ENCODE peak calls at places on chromosomes 3 and 15, in six cellular contexts. T, G, B, F, I and O are unnamed samples.

GRCh38 chr15:93997071-93997658 is 234.2 kb upstream of the MCTP2 start:
- DNase-seq in F (no peak), G (peak; percentile 28), B (no peak), T (peak; percentile 4), I (no peak), O (peak; percentile 26)

GRCh38 chr3:133487920-133488540 is 85.5 kb upstream of the CDV3 start:
- DNase-seq in G (peak; percentile 15), T (peak; percentile 27), B (no peak), F (no peak), I (no peak), O (peak; percentile 66)

GRCh38 chr3:193829781-193830180 is 236.8 kb downstream of the OPA1 start:
- DNase-seq in G (no peak), I (peak; percentile 65), F (peak; percentile 76), B (peak; percentile 37), T (peak; percentile 16), O (no peak)

GRCh38 chr3:64214002-64214696 is 11.1 kb downstream of the PRICKLE2 start:
- DNase-seq in T (peak; percentile 82), I (peak; percentile 59), B (peak; percentile 40), G (no peak), F (peak; percentile 89), O (no peak)

GRCh38 chr3:111616417-111617105 is 21.4 kb upstream of the ZBED2 start:
- DNase-seq in F (no peak), G (peak; percentile 59), B (peak; percentile 13), T (peak; percentile 18), I (no peak), O (no peak)

GRCh38 chr15:24823473-24823872 is 131.3 kb upstream of the SNRPN start:
- DNase-seq in B (no peak), F (no peak), I (no peak), G (no peak), T (no peak), O (no peak)

GRCh38 chr15:70439880-70440279 is 323.5 kb downstream of the UACA start:
- DNase-seq in G (no peak), T (no peak), F (no peak), I (no peak), B (no peak), O (no peak)

GRCh38 chr3:107236661-107237375 is 140.4 kb upstream of the CCDC54 start:
- DNase-seq in B (no peak), I (no peak), G (no peak), F (no peak), T (no peak), O (peak; percentile 70)

GRCh38 chr3:185152433-185153169 is at the start of gene C3orf70:
- DNase-seq in G (peak; percentile 16), F (peak; percentile 88), T (peak; percentile 44), B (peak; percentile 69), I (peak; percentile 60), O (peak; percentile 55)

GRCh38 chr3:113222412-113223086 is 11.2 kb downstream of the BOC start:
- DNase-seq in I (no peak), G (no peak), T (no peak), F (peak; percentile 84), B (no peak), O (no peak)

GRCh38 chr15:48427960-48428547 is 96.8 kb downstream of the DUT start:
- DNase-seq in I (no peak), B (no peak), T (peak; percentile 81), F (no peak), G (no peak), O (no peak)

GRCh38 chr3:179174898-179175297 is 26.7 kb downstream of the PIK3CA start:
- DNase-seq in B (no peak), F (no peak), T (no peak), G (no peak), I (no peak), O (no peak)

GRCh38 chr15:50256188-50257041 is 9.1 kb downstream of the HDC start:
- DNase-seq in T (peak; percentile 89), I (no peak), B (no peak), F (no peak), G (peak; percentile 84), O (no peak)

GRCh38 chr3:3825025-3825424 is 25.8 kb downstream of the LRRN1 start:
- DNase-seq in B (no peak), F (no peak), T (no peak), I (no peak), G (no peak), O (no peak)

GRCh38 chr15:52730163-52730562 is 51.0 kb upstream of the ATOSA start:
- DNase-seq in I (no peak), G (peak; percentile 35), B (no peak), T (peak; percentile 8), F (no peak), O (no peak)

GRCh38 chr3:70851066-70851465 is 538.6 kb upstream of the MDFIC2 start:
- DNase-seq in I (no peak), T (no peak), F (no peak), G (no peak), B (no peak), O (no peak)

GRCh38 chr3:64058592-64058991 is 35.3 kb upstream of the PSMD6 start:
- DNase-seq in F (no peak), G (no peak), B (no peak), T (no peak), I (no peak), O (no peak)

GRCh38 chr3:156421534-156421933 is 133.4 kb downstream of the SSR3 start:
- DNase-seq in G (no peak), T (no peak), I (no peak), B (no peak), F (no peak), O (no peak)

GRCh38 chr3:35521196-35521595 is 118.1 kb upstream of the ARPP21 start:
- DNase-seq in G (no peak), I (no peak), T (no peak), B (no peak), F (no peak), O (no peak)

GRCh38 chr3:125379483-125379882 is 4.4 kb upstream of the ZNF148 start:
- DNase-seq in G (no peak), I (no peak), B (no peak), F (no peak), T (no peak), O (no peak)

GRCh38 chr3:136336329-136337100 is 86.4 kb downstream of the PCCB start:
- DNase-seq in T (peak; percentile 32), I (no peak), G (no peak), F (peak; percentile 26), B (no peak), O (no peak)

GRCh38 chr3:99843590-99844260 is 26.1 kb downstream of the CMSS1 start:
- DNase-seq in B (no peak), I (peak; percentile 54), F (no peak), T (no peak), G (no peak), O (no peak)

GRCh38 chr3:27195059-27195458 is 174.1 kb downstream of the NEK10 start:
- DNase-seq in B (no peak), T (peak; percentile 31), F (no peak), G (no peak), I (no peak), O (no peak)

GRCh38 chr3:81302045-81302444 is 459.4 kb downstream of the GBE1 start:
- DNase-seq in G (peak; percentile 58), T (peak; percentile 48), F (no peak), I (peak; percentile 29), B (peak; percentile 19), O (peak; percentile 61)

GRCh38 chr3:53161345-53161819 is 373 bp downstream of the PRKCD start:
- DNase-seq in I (no peak), F (no peak), G (no peak), B (peak; percentile 57), T (no peak), O (peak; percentile 52)

DNA sequence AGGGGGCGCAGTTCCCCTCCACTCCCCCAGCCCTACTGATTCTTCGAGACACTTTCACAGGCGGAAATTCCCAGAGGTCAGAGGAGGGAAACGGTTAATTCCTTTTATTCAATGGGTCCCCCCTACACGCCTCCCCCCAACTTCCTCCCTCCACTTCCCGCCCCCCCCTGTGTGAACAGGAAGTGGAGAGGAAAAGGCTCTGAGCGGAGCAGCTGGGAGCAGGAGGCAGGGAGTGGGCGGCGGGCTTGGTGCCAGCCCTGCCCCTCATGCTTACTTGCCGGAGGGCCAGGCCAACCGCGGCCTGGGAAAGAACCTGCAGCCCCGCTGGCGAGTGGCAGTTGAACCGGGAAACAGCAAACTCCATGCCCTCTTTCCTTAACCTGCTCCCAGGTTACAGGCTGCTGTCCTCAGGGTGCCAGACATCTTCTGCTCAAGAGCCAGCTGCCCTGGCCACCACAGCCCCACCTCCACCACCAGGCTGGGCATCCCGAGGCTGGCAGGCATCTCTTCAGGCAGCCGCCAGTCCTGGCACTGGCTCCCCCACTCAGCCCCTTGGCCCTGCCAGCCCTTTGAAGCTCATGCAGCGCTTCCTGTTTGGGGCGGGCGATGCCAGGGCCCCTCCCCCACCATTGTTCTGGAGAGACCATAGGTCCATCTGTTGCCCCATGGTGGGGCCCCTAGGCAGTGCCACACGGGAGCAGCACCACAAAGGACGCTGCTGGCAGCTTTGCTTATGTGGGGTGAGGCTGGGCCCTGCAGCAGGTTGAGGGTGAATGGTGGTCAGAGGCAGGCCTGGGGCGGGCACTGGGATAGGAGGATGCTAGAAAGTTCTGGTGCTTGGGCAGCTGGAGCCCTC is 12.9 kb downstream of the VPS18 start:
- DNase-seq in F (peak; percentile 90), I (peak; percentile 74), T (peak; percentile 41), B (peak; percentile 75), G (no peak), O (no peak)
- TF ChIP-seq POLR2A in F (no peak), I (no peak), T (no peak), B (peak; percentile 34), G (no peak), O (no peak)

GRCh38 chr3:108298056-108298455 is 1.7 kb downstream of the HHLA2 start:
- DNase-seq in I (no peak), F (no peak), T (no peak), G (no peak), B (no peak), O (no peak)
- TF ChIP-seq POLR2A in I (no peak), F (no peak), T (no peak), G (no peak), B (peak; percentile 45), O (no peak)

GRCh38 chr15:43795197-43795596 is 3.1 kb downstream of the SERF2 start:
- DNase-seq in B (no peak), F (no peak), G (no peak), I (no peak), T (no peak), O (no peak)

GRCh38 chr15:43795997-43796396 is 3.9 kb downstream of the SERF2 start:
- DNase-seq in T (no peak), I (no peak), G (no peak), B (no peak), F (no peak), O (no peak)

GRCh38 chr15:43799209-43799944 is 643 bp downstream of the SERINC4 start:
- DNase-seq in T (no peak), B (peak; percentile 32), G (no peak), I (no peak), F (no peak), O (peak; percentile 47)

GRCh38 chr15:43794269-43795037 is 2.3 kb downstream of the SERF2 start:
- DNase-seq in B (no peak), F (no peak), I (no peak), T (peak; percentile 65), G (no peak), O (peak; percentile 27)

DNA sequence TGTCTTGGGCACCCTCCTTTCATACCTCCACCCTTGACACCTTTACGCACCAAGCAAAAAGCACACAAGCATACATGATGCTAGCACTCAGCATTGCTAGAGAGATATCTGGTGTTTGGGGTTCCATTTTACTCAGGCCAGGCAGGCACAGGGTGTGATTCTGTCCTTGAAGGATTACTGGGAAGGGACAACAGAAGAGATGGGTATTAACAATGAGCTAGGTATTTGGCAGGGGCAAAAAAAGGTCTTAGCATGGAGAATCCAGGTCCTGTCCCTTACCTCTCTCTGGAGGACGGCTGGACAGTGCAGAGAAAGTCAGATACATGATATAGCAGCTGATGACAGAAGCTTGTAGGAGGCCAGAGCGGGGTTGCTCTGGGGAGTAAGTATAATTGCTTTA is 3.5 kb downstream of the SERINC4 start:
- DNase-seq in T (no peak), I (no peak), G (no peak), B (no peak), F (no peak), O (no peak)
- TF ChIP-seq POLR2A in T (no peak), I (no peak), G (no peak), B (no peak), F (no peak), O (no peak)

GRCh38 chr3:76063811-76064210 is 278.5 kb upstream of the ZNF717 start:
- DNase-seq in T (no peak), G (no peak), I (no peak), B (no peak), F (no peak), O (no peak)
- TF ChIP-seq POLR2A in T (no peak), G (no peak), I (no peak), B (no peak), F (no peak), O (no peak)